ENCODE peak calls at places on chromosomes 1 and 21, in five cellular contexts. W, R, A, B and N are unnamed samples.

GRCh38 chr1:188782220-188782841 is 1695.3 kb downstream of the BRINP3 start:
- DNase-seq in W (peak), R (peak), A (no peak), B (no peak), N (no peak)

GRCh38 chr21:40146201-40146890 is 279.1 kb downstream of the PCP4 start:
- DNase-seq in W (no peak), R (no peak), A (no peak), B (no peak), N (no peak)

GRCh38 chr1:196877964-196878363 is 9.9 kb upstream of the CFHR4 start:
- DNase-seq in W (peak), R (no peak), A (no peak), B (no peak), N (no peak)

GRCh38 chr1:80217377-80217986 is 1211.0 kb upstream of the ADGRL4 start:
- DNase-seq in W (peak), R (peak), A (peak), B (no peak), N (no peak)

GRCh38 chr21:38266732-38267131 is 9.9 kb downstream of the KCNJ15 start:
- DNase-seq in W (no peak), R (no peak), A (no peak), B (no peak), N (no peak)

GRCh38 chr1:179128520-179128919 is 46.6 kb downstream of the TOR3A start:
- DNase-seq in W (no peak), R (no peak), A (no peak), B (no peak), N (no peak)

GRCh38 chr1:9842073-9842711 is 18.4 kb upstream of the CLSTN1 start:
- DNase-seq in W (no peak), R (peak), A (no peak), B (no peak), N (no peak)

GRCh38 chr1:168135982-168136708 is 585 bp downstream of the GPR161 start:
- DNase-seq in W (peak), R (no peak), A (peak), B (no peak), N (peak)

GRCh38 chr1:5995871-5996630 is 3.8 kb upstream of the NPHP4 start:
- DNase-seq in W (no peak), R (no peak), A (no peak), B (no peak), N (no peak)

GRCh38 chr1:154819628-154820590 is 50.2 kb downstream of the KCNN3 start:
- DNase-seq in W (peak), R (no peak), A (no peak), B (no peak), N (no peak)

GRCh38 chr1:1889847-1890505 is 911 bp downstream of the GNB1 start:
- DNase-seq in W (peak), R (no peak), A (no peak), B (no peak), N (no peak)